ENCODE peak calls at places on chromosomes 7 and 10, in four cellular contexts. V is IMR-90, X is H1, Z is H9. C is an unnamed sample.

GRCh38 chr7:75531359-75531821 is 39.3 kb downstream of the SPDYE5 start:
- DNase-seq in Z (peak), X (peak), V (peak), C (peak)

GRCh38 chr7:32785365-32785764 is 106.2 kb downstream of the KBTBD2 start:
- DNase-seq in Z (peak), X (peak), V (no peak), C (no peak)

GRCh38 chr7:104208421-104208780 is 588 bp upstream of the ORC5 start:
- DNase-seq in V (no peak), X (no peak), Z (no peak), C (no peak)

GRCh38 chr10:1626835-1627234 is 110.5 kb downstream of the ADARB2 start:
- DNase-seq in V (no peak), Z (no peak), X (no peak), C (no peak)

GRCh38 chr10:111579473-111579872 is 502.6 kb downstream of the ADRA2A start:
- DNase-seq in V (no peak), Z (no peak), X (no peak), C (no peak)

GRCh38 chr10:51139176-51139575 is 64.9 kb downstream of the PRKG1 start:
- DNase-seq in V (peak), Z (no peak), X (no peak), C (no peak)

GRCh38 chr7:111756687-111757178 is 194.4 kb upstream of the IMMP2L start:
- DNase-seq in Z (peak), V (peak), X (no peak), C (peak)

GRCh38 chr7:108515013-108515412 is 10.9 kb downstream of the PNPLA8 start:
- DNase-seq in X (no peak), Z (no peak), V (no peak), C (no peak)

GRCh38 chr7:98276241-98276761 is 5.2 kb upstream of the BRI3 start:
- DNase-seq in X (no peak), Z (no peak), V (peak), C (peak)

GRCh38 chr10:44935201-44935960 is 24.2 kb upstream of the RASSF4 start:
- DNase-seq in V (peak), X (peak), Z (peak), C (peak)

GRCh38 chr10:127190427-127190826 is 6.0 kb downstream of the INSYN2A start:
- DNase-seq in Z (no peak), V (no peak), X (no peak), C (no peak)

GRCh38 chr10:63384675-63385074 is 81.1 kb downstream of the JMJD1C start:
- DNase-seq in Z (no peak), V (no peak), X (no peak), C (no peak)

GRCh38 chr7:123682690-123683089 is 27.0 kb downstream of the LMOD2 start:
- DNase-seq in V (peak), Z (no peak), X (no peak), C (peak)

GRCh38 chr10:117960345-117960744 is 86.4 kb downstream of the RAB11FIP2 start:
- DNase-seq in Z (no peak), V (peak), X (no peak), C (no peak)

GRCh38 chr7:106109521-106110237 is 2.4 kb downstream of the SYPL1 start:
- DNase-seq in V (no peak), X (no peak), Z (no peak), C (no peak)

GRCh38 chr10:29068302-29068701 is 220.6 kb upstream of the LYZL1 start:
- DNase-seq in Z (no peak), V (no peak), X (no peak), C (no peak)

GRCh38 chr10:99619090-99619800 is 994 bp downstream of the SLC25A28 start:
- DNase-seq in V (peak), Z (no peak), X (no peak), C (peak)

GRCh38 chr10:11179231-11180105 is 161.8 kb downstream of the CELF2 start:
- DNase-seq in V (no peak), X (no peak), Z (no peak), C (no peak)

GRCh38 chr10:125739994-125740679 is 20.6 kb downstream of the EDRF1 start:
- DNase-seq in X (no peak), V (no peak), Z (no peak), C (no peak)

GRCh38 chr7:144827581-144828139 is 8.2 kb downstream of the TPK1 start:
- DNase-seq in Z (no peak), V (peak), X (no peak), C (peak)

GRCh38 chr7:45190406-45191165 is 33.0 kb downstream of the RAMP3 start:
- DNase-seq in Z (no peak), V (no peak), X (no peak), C (no peak)

GRCh38 chr10:129274928-129275474 is 192.0 kb upstream of the MGMT start:
- DNase-seq in Z (peak), X (peak), V (no peak), C (no peak)

DNA sequence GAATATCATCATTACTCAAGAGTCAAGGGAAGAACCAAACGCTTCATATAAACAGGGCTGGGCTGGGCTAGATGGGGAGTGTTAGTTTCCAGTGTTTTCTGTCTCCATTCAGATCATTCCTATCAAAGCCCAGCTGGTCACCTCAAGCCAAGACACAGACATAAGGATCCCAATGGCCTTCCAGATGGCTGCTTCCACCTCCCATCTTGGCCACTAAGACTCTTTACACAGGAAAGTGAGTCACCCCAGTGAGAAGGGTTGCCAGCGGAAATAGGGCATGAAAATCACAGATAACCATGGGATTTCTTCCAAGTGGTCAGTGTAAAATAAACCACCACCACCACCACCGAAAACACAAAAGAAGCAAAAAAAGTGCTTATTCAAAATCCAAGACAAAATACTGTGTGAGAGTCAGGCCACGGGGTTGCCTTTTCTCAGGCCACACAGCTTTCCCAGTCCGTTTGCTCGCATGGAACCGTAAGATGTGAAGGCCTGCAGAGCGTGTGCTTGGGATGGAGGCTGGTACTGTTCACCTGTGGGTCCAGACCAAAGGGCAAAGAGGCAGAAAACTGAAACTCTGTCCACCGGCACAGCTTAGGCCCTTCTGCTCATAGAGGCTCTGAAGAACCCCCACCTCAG is 5.6 kb downstream of the PRSS2 start:
- DNase-seq in Z (no peak), V (peak), X (no peak), C (peak)
- H2AK5ac ChIP-seq in Z (no peak), V (no peak), X (no peak), C (no peak)

DNA sequence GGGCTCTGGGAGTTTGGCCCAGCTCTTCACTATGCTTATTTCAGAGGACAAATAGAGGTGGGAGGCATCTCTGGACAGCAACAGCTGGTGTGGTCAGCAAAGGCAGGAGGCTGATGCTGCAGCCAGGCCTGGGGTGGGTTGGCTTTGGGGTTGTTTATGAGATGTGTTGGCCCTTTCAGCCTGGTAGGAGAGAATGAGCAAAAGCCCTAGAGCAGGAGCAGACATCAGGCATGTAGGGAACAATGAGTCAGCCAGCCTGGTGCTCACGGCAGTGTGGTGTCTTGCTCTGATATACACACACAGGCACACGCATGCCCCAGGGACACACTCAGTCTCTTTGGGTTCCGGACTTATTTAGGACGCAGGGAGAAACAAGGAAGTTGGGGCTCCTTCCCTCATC is 157.1 kb downstream of the PRKCQ start:
- DNase-seq in Z (no peak), X (no peak), V (peak), C (peak)
- H2AK5ac ChIP-seq in Z (no peak), X (no peak), V (no peak), C (no peak)

GRCh38 chr10:73906524-73907447 is 4.1 kb upstream of the PLAU start:
- DNase-seq in Z (peak), X (peak), V (peak), C (peak)
- H2AK5ac ChIP-seq in Z (no peak), X (no peak), V (peak), C (peak)

GRCh38 chr10:132430861-132431271 is 33.9 kb downstream of the PWWP2B start:
- DNase-seq in X (no peak), Z (no peak), V (no peak), C (no peak)
- H2AK5ac ChIP-seq in X (no peak), Z (no peak), V (no peak), C (no peak)

GRCh38 chr7:44084695-44085094 is 2.4 kb upstream of the POLM start:
- DNase-seq in V (peak), Z (no peak), X (no peak), C (no peak)

GRCh38 chr7:44087914-44088838 is 5.8 kb upstream of the POLM start:
- DNase-seq in V (peak), Z (no peak), X (no peak), C (no peak)

GRCh38 chr7:44083796-44084195 is 1.5 kb upstream of the POLM start:
- DNase-seq in Z (no peak), X (no peak), V (no peak), C (no peak)

GRCh38 chr7:44086627-44087026 is 4.3 kb upstream of the POLM start:
- DNase-seq in X (no peak), Z (no peak), V (no peak), C (no peak)

GRCh38 chr7:44085549-44085948 is 3.2 kb upstream of the POLM start:
- DNase-seq in V (no peak), Z (no peak), X (no peak), C (no peak)
- H2AK5ac ChIP-seq in V (peak), Z (no peak), X (no peak), C (peak)

DNA sequence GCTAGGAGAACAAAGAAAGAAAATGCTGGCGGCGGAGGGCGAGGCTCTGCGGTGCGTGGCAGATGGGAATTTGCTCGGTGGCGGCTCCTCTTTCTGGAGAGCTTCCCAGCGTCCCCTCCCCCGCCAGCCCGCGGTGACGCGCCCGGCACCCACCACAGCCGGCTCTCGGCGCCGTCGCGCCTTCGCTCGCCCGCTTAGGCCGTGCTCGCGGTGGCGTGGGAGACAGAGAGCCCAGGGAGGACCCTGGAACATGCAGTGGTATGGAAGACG is 609 bp upstream of the CSGALNACT2 start:
- DNase-seq in X (peak), Z (no peak), V (peak), C (peak)
- H2AK5ac ChIP-seq in X (no peak), Z (no peak), V (peak), C (peak)

DNA sequence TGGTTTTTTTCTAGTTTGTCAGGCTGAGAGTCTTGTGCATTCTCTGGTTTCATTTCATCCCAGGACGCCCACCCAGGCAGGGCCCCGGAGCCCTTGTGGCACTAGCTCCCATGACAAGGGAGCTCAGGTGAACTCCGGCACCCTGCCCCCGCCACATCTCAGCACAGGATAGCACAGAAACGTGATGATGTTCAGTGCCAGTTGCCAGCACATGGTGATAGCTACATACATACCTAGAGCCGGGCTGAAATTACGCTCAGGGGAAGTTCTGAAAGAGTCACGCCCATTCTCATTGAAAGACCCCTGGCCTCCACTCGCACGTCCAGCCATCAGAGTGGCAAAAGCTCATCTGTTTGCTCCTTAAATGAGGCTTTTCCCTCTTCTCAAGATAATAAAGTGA is 273.7 kb downstream of the PTPRN2 start:
- DNase-seq in X (peak), Z (peak), V (no peak), C (no peak)
- H2AK5ac ChIP-seq in X (no peak), Z (no peak), V (no peak), C (no peak)

DNA sequence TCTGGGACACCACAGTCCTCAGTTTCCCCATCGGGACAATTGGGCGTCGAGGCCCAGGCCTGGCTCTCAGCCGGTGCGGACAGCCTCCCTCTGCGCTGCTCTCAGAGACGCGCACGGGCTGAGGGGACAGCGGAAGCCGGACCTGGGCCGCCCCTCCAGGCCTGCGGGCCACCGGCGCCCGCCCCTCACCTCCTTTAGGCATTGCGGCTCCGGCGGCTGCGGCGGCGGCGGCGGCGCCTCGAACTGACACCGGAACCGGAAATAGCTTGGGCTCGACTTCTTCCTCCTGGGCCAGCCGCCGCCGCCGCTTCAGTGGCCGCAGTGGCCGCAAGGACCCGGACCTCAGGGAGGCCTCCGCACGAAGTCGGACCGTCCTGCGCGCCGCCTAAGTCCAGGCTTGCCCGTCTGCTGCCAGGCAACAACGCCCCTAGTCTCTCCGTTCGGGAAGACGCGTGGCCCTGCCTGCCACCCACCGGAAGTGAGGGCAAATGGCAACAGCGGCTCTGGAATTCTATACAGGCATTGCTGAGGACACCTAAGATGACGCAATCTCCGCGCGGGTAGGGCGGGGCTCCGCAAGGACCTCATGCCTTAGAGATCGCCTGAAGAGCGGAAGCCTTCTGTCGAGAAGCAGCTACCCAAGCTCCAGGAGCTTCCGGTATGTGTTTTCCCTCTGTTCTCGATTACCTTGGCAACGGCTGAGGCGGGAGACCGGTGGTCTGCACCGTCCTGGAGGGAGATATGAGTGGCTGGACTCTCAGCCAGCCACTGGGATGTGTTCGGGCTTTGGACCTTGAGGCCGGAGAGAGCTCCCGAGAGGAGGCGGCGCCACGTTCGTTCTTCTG is at the start of the genes BUD31 and PDAP1:
- DNase-seq in X (peak), V (peak), Z (peak), C (peak)
- H2AK5ac ChIP-seq in X (peak), V (peak), Z (no peak), C (peak)